ENCODE peak calls at places on chromosomes 3 and 15, in eight cellular contexts. S is ascending aorta; P is DND-41; R is upper lobe of right lung; W is CD8-positive, alpha-beta memory T cell; M is aorta; D is right cardiac atrium; C is hepatocyte. O is an unnamed sample. For H3K9me3, the result is how much of the 10 kb centered on the place peaks cover.

GRCh38 chr3:150793641-150794040 is 30.7 kb upstream of the SIAH2 start:
- DNase-seq in S (no peak), P (no peak), R (no peak), W (no peak), M (no peak), D (no peak), C (no peak), O (no peak)

GRCh38 chr3:4838621-4839022 is 140.6 kb upstream of the BHLHE40 start:
- DNase-seq in S (no peak), P (no peak), R (no peak), W (no peak), M (no peak), D (no peak), C (no peak), O (no peak)

GRCh38 chr3:129525341-129525968 is 3.0 kb upstream of the RHO start:
- DNase-seq in S (no peak), P (no peak), R (no peak), W (no peak), M (no peak), D (no peak), C (no peak), O (no peak)

GRCh38 chr3:50340404-50341329 is at the start of gene RASSF1:
- DNase-seq in S (peak), P (peak), R (peak), W (peak), M (peak), D (peak), C (peak), O (peak)

GRCh38 chr3:33181229-33181628 is 37.4 kb downstream of the SUSD5 start:
- DNase-seq in S (no peak), P (no peak), R (no peak), W (no peak), M (no peak), D (no peak), C (no peak), O (no peak)

GRCh38 chr3:146884291-146884690 is 279.1 kb upstream of the PLSCR5 start:
- DNase-seq in S (no peak), P (no peak), R (no peak), W (no peak), M (no peak), D (no peak), C (no peak), O (no peak)

GRCh38 chr3:160106905-160107861 is 118.0 kb upstream of the C3orf80 start:
- DNase-seq in S (no peak), P (no peak), R (no peak), W (no peak), M (no peak), D (no peak), C (peak), O (peak)

GRCh38 chr3:195012571-195012970 is 258.4 kb downstream of the XXYLT1 start:
- DNase-seq in S (peak), P (no peak), R (peak), W (no peak), M (no peak), D (no peak), C (no peak), O (peak)

GRCh38 chr15:41487376-41487775 is 6.3 kb upstream of the ITPKA start:
- DNase-seq in S (no peak), P (no peak), R (no peak), W (no peak), M (no peak), D (peak), C (no peak), O (no peak)

GRCh38 chr15:81419304-81419943 is 45.4 kb upstream of the TMC3 start:
- DNase-seq in S (no peak), P (no peak), R (no peak), W (no peak), M (no peak), D (no peak), C (no peak), O (no peak)

DNA sequence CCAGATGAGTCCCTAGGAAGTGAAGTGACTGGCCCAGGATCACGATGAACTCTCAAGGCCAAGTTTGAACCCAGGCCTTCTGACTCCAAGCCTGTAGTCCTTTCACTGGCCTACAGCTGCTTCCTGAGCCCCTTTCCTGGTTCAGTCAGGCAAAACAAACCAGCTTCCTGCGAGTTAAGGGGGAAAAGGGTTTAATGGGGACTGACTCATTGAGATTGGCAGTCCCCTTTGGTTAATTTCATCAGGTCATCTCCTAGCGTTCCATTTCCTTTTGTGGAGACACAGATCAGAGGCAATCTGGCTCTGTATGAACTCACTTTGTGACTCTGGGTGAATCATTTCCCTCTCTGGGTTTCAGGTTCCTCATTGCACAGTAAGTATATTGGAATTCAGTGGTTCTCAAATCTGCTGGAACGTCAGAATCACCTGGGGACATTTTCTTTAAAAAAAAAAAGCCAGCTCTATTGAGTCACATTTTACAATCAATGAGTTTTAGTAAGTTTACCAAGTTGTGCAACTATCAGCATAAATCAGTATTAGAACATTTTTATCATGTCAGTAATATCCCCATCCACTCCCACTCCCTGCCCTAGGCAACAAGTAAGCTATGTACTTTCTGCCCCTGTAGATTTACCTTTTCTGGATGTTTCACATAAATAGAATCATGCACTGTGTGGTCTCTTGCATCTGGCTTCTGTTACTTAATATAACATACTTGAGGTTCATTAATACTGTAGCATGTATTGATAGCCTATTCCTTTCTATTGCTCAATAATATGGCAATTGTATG is 180.2 kb downstream of the THSD4 start:
- DNase-seq in S (peak), P (no peak), R (no peak), W (no peak), M (no peak), D (no peak), C (peak), O (no peak)
- H3K4me3 ChIP-seq in S (no peak), P (no peak), R (no peak), W (no peak), M (no peak), D (no peak), C (no peak), O (no peak)

GRCh38 chr3:54888162-54888561 is 39.7 kb downstream of the LRTM1 start:
- DNase-seq in S (no peak), P (no peak), R (no peak), W (no peak), M (no peak), D (no peak), C (no peak), O (no peak)

GRCh38 chr3:54877675-54878544 is 49.9 kb downstream of the LRTM1 start:
- DNase-seq in S (no peak), P (no peak), R (no peak), W (no peak), M (no peak), D (no peak), C (no peak), O (no peak)

GRCh38 chr3:54876694-54877093 is 51.2 kb downstream of the LRTM1 start:
- DNase-seq in S (no peak), P (no peak), R (no peak), W (no peak), M (no peak), D (no peak), C (no peak), O (no peak)

GRCh38 chr3:54882114-54882833 is 45.6 kb downstream of the LRTM1 start:
- DNase-seq in S (no peak), P (no peak), R (no peak), W (no peak), M (no peak), D (no peak), C (peak), O (no peak)
- H3K9me3 ChIP-seq in S (under half), P (under half), R (under half), W (under half), M (under half), D (under half), C (under half), O (under half)

GRCh38 chr15:63192604-63193206 is 3.3 kb downstream of the RAB8B start:
- DNase-seq in S (no peak), P (no peak), R (no peak), W (no peak), M (no peak), D (no peak), C (no peak), O (no peak)
- H3K4me3 ChIP-seq in S (no peak), P (peak), R (peak), W (peak), M (no peak), D (no peak), C (no peak), O (no peak)

DNA sequence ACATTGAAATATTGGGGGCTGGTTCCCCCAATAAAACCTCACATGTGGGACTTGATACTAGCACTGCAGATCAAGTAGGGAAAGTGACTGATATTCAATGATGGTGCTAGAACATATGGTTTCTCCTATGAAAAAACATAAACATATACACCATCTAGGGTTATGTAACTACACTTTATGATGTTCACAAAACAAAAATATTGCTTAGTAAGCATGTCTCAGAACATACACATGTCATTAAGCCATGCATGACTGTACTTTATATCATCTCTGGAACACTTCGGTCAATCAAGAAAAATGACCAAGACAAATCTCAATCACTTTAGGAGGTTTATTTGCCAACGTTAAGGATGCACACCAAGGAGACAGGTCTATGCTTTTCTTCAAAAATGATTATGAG is 57.4 kb downstream of the ZNF717 start:
- DNase-seq in S (no peak), P (no peak), R (no peak), W (no peak), M (no peak), D (no peak), C (no peak), O (no peak)
- H3K9me3 ChIP-seq in S (half or more), P (under half), R (half or more), W (under half), M (under half), D (under half), C (under half), O (half or more)

GRCh38 chr3:196219194-196219969 is 3.0 kb downstream of the SLC51A start:
- DNase-seq in S (peak), P (peak), R (peak), W (peak), M (no peak), D (peak), C (peak), O (no peak)
- H3K4me3 ChIP-seq in S (peak), P (peak), R (peak), W (peak), M (no peak), D (no peak), C (no peak), O (peak)

DNA sequence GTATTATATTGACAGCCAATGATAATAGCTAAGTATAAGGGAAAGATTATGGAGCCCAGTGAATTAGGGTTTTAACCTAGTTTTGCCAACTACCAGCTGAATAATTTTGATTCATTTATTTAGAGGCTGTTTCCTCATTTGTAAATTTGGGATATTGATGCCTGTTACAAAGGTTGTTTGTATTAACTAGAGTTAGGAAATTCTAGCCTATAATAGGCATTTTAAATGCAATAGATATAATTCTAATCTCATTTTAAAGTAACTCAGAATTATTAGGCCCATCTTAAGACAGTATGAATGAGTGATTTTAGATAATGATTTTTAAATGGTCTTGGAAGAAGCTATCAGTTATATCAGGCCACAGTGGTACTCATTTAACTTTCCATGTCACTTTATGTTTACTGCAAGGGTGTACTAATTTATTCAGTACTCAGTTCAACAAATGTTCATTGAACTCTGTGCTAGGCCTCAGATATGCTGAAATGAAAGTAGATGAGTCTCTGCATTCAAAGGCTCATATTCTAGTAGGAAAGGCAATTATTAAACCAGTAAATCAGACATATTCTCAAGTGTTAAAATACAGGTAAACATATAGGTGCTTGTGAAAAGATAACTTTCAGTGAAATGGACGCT is 200.8 kb downstream of the KLHL25 start:
- DNase-seq in S (no peak), P (no peak), R (no peak), W (no peak), M (no peak), D (no peak), C (no peak), O (no peak)
- H3K9me3 ChIP-seq in S (under half), P (under half), R (under half), W (under half), M (under half), D (under half), C (under half), O (under half)

GRCh38 chr3:31704651-31705179 is 172.0 kb downstream of the STT3B start:
- DNase-seq in S (no peak), P (peak), R (peak), W (no peak), M (peak), D (no peak), C (peak), O (peak)
- H3K4me3 ChIP-seq in S (no peak), P (no peak), R (no peak), W (no peak), M (no peak), D (no peak), C (no peak), O (no peak)

GRCh38 chr3:8909160-8909559 is 54.1 kb downstream of the RAD18 start:
- DNase-seq in S (no peak), P (no peak), R (no peak), W (no peak), M (no peak), D (no peak), C (no peak), O (no peak)
- H3K9me3 ChIP-seq in S (under half), P (under half), R (under half), W (under half), M (under half), D (under half), C (under half), O (under half)

DNA sequence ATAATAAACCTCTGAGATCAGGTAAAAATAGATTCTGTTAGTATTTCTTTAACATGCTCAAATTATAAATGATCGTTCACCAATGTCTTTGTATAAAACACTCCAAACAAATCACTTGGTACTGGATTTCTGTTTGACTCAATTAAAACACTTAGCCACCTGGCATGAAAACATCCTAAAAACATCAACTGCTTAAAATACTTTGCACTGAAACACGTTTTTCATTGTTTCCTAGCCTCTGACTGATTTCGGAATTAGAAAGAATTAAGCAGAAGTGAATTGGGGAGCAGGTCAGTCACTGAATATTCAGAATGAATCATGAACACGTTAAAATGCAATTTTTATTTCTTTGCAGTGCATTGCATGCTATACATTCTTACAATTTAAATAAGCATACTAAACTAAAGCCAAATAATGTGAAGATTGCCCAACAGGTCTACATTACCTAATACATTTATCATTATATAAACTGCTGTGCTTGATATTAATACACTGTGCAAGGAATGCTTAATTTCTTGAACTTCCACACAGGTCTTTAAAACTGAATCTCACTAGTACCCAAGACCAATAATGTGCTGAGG is 1.6 kb downstream of the THRB start:
- DNase-seq in S (no peak), P (no peak), R (no peak), W (no peak), M (no peak), D (no peak), C (no peak), O (no peak)
- H3K4me3 ChIP-seq in S (peak), P (no peak), R (peak), W (no peak), M (peak), D (peak), C (peak), O (peak)